ENCODE peak calls at places on chromosome 4, in seven cellular contexts. L is psoas muscle, V is dorsolateral prefrontal cortex, W is breast epithelium, U is foreskin fibroblast, E is Calu3, P is bronchial epithelial cell. F is an unnamed sample.

GRCh38 chr4:47562297-47562696 is 77.2 kb downstream of the ATP10D start:
- DNase-seq in L (no peak), V (no peak), W (no peak), E (no peak), U (no peak), P (no peak), F (no peak)

GRCh38 chr4:15118281-15118680 is 116.0 kb downstream of the CPEB2 start:
- DNase-seq in L (no peak), E (no peak), U (no peak), W (no peak), V (no peak), P (no peak), F (no peak)

GRCh38 chr4:168337550-168337940 is 19.0 kb upstream of the DDX60 start:
- DNase-seq in L (no peak), V (no peak), W (no peak), E (no peak), U (no peak), P (peak), F (no peak)

GRCh38 chr4:20859097-20859781 is 159.0 kb downstream of the PACRGL start:
- DNase-seq in W (no peak), P (no peak), E (no peak), L (no peak), V (no peak), U (peak), F (no peak)

GRCh38 chr4:155570661-155571060 is 96.0 kb upstream of the GUCY1A1 start:
- DNase-seq in V (no peak), U (no peak), L (no peak), P (no peak), W (no peak), E (no peak), F (no peak)

GRCh38 chr4:39134674-39135073 is 47.7 kb upstream of the WDR19 start:
- DNase-seq in U (no peak), W (no peak), L (no peak), V (no peak), E (no peak), P (no peak), F (peak)

GRCh38 chr4:153573881-153574807 is 108.0 kb downstream of the TMEM131L start:
- DNase-seq in E (peak), V (peak), W (peak), P (peak), L (peak), U (peak), F (peak)

GRCh38 chr4:5409237-5409636 is 299.1 kb downstream of the EVC2 start:
- DNase-seq in E (no peak), U (no peak), V (no peak), L (no peak), P (peak), W (no peak), F (no peak)

GRCh38 chr4:181799670-181800069 is 443.5 kb upstream of the TENM3 start:
- DNase-seq in E (no peak), L (no peak), V (no peak), W (no peak), P (no peak), U (no peak), F (no peak)

GRCh38 chr4:44661940-44662622 is 10.7 kb upstream of the YIPF7 start:
- DNase-seq in W (no peak), V (no peak), E (no peak), P (peak), U (no peak), L (no peak), F (no peak)

GRCh38 chr4:182022899-182023298 is 220.3 kb upstream of the TENM3 start:
- DNase-seq in E (no peak), U (no peak), P (no peak), W (no peak), L (no peak), V (no peak), F (no peak)

GRCh38 chr4:1582227-1582626 is 101.9 kb downstream of the FAM53A start:
- DNase-seq in E (no peak), U (no peak), V (no peak), P (no peak), W (no peak), L (peak), F (no peak)

GRCh38 chr4:100317032-100317864 is 127.0 kb upstream of the DDIT4L start:
- DNase-seq in L (no peak), P (no peak), V (no peak), E (no peak), W (no peak), U (peak), F (no peak)

GRCh38 chr4:76764251-76764650 is 133.7 kb downstream of the SOWAHB start:
- DNase-seq in E (no peak), V (no peak), U (peak), P (peak), W (no peak), L (no peak), F (no peak)

GRCh38 chr4:72496119-72496518 is 72.9 kb downstream of the ADAMTS3 start:
- DNase-seq in E (no peak), V (no peak), W (no peak), L (no peak), P (peak), U (no peak), F (no peak)

GRCh38 chr4:82694106-82694505 is 104.5 kb downstream of the SCD5 start:
- DNase-seq in V (no peak), U (peak), P (no peak), W (no peak), E (no peak), L (no peak), F (no peak)

GRCh38 chr4:154082760-154083530 is 294.1 kb upstream of the SFRP2 start:
- DNase-seq in U (peak), P (peak), L (no peak), E (peak), W (no peak), V (no peak), F (no peak)

GRCh38 chr4:87101543-87102199 is 118.7 kb downstream of the KLHL8 start:
- DNase-seq in E (no peak), V (no peak), L (no peak), W (no peak), U (peak), P (peak), F (no peak)

GRCh38 chr4:80266267-80266901 is at the start of gene FGF5:
- DNase-seq in V (peak), W (no peak), P (peak), L (peak), E (peak), U (peak), F (peak)

GRCh38 chr4:148735432-148736155 is 293.4 kb upstream of the NR3C2 start:
- DNase-seq in U (no peak), L (no peak), P (peak), V (no peak), E (no peak), W (no peak), F (peak)

GRCh38 chr4:3193531-3194203 is 55.3 kb upstream of the MSANTD1 start:
- DNase-seq in V (no peak), P (peak), U (peak), E (no peak), L (no peak), W (no peak), F (no peak)

GRCh38 chr4:186852964-186853391 is 129.3 kb upstream of the FAT1 start:
- DNase-seq in U (no peak), W (no peak), V (no peak), P (no peak), L (no peak), E (no peak), F (no peak)

GRCh38 chr4:127203561-127204260 is 429.0 kb upstream of the INTU start:
- DNase-seq in E (no peak), U (peak), V (no peak), P (peak), L (no peak), W (no peak), F (no peak)

GRCh38 chr4:81565137-81565870 is 93.6 kb upstream of the RASGEF1B start:
- DNase-seq in L (peak), V (peak), E (peak), U (peak), W (peak), P (peak), F (no peak)

GRCh38 chr4:79178770-79179169 is 147.1 kb downstream of the NAA11 start:
- DNase-seq in P (no peak), V (no peak), L (no peak), U (no peak), W (peak), E (no peak), F (no peak)

GRCh38 chr4:141473952-141474351 is 162.4 kb upstream of the IL15 start:
- DNase-seq in P (no peak), L (no peak), E (no peak), U (peak), V (no peak), W (no peak), F (no peak)

GRCh38 chr4:128810331-128810870 is 901 bp downstream of the JADE1 start:
- DNase-seq in P (peak), U (peak), V (peak), W (peak), E (peak), L (no peak), F (peak)

GRCh38 chr4:185931986-185932385 is 120.0 kb upstream of the SORBS2 start:
- DNase-seq in P (no peak), L (no peak), V (no peak), E (no peak), W (no peak), U (no peak), F (no peak)

GRCh38 chr4:151644625-151645024 is 116.2 kb downstream of the GATB start:
- DNase-seq in U (no peak), P (no peak), E (peak), V (no peak), W (no peak), L (no peak), F (no peak)

GRCh38 chr4:68216501-68216900 is 29.0 kb downstream of the TMPRSS11B start:
- DNase-seq in W (no peak), E (no peak), U (no peak), P (no peak), L (no peak), V (no peak), F (no peak)

GRCh38 chr4:89556596-89557305 is 249.2 kb upstream of the GPRIN3 start:
- DNase-seq in P (peak), E (no peak), U (peak), V (no peak), L (no peak), W (no peak), F (no peak)

GRCh38 chr4:89549907-89550306 is 242.3 kb upstream of the GPRIN3 start:
- DNase-seq in P (peak), U (peak), W (no peak), L (no peak), E (no peak), V (no peak), F (no peak)

GRCh38 chr4:89545315-89545714 is 237.7 kb upstream of the GPRIN3 start:
- DNase-seq in P (no peak), U (no peak), E (no peak), W (no peak), L (no peak), V (no peak), F (no peak)

GRCh38 chr4:89551191-89551590 is 243.6 kb upstream of the GPRIN3 start:
- DNase-seq in W (no peak), P (no peak), E (no peak), U (peak), V (no peak), L (no peak), F (no peak)
- TF ChIP-seq CTCF in W (no peak), P (no peak), E (no peak), U (no peak), V (no peak), L (no peak), F (no peak)

DNA sequence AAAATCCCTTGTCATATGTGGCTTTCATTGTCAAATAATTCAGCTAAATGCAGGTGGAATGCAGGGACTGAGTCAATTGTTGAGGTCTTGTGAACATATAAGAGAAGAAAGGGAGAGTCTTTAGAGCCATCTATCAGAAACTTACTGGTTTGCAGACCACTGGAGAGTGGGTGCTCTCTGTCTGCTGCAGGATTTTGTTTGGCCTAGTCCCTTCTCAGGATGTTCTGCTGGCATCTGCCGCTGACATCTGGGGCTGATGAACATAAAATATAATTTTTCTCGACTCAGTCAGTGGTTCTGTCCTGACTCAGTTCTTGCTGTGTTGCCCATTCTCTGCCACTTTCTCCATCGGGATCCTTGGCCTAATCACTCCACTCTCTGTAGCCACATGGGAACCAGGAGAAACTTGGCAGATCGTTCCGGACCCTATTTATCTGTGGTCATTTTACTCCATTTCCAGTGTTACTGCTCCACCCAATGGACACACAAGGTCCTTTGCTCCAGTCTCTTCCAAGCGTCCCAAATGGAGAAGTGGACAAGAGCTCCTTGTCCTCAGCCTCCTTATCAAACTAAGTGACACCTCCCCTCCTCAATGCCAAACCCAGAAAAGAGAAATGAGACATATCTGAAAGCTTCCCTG is 436.2 kb downstream of the FAT4 start:
- DNase-seq in P (no peak), W (no peak), V (peak), L (no peak), U (peak), E (peak), F (no peak)
- TF ChIP-seq CTCF in P (peak), W (no peak), V (peak), L (peak), U (peak), E (peak), F (no peak)

DNA sequence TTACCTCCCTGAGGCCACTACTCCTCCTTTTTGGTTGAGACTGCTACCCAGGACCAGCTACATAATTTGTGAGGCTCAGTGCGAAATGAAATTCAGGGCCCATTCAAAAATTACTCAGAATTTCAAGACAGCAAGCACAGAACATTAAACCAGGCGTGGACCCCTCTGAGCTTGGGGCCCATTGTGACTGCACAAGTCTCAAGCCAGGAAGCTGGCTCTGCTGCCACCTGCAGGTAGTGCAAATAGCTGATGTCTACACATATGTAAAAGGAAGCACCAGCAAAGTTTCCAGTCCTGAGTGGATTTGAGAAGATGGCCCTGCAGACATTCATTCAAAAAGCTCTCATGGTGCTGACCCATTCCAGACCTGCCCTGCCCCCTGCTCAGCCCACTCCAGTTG is 213.4 kb upstream of the LNX1 start:
- DNase-seq in W (no peak), V (peak), L (no peak), P (peak), U (peak), E (peak), F (peak)
- TF ChIP-seq CTCF in W (no peak), V (peak), L (peak), P (peak), U (peak), E (no peak), F (peak)

GRCh38 chr4:8258813-8259212 is 10.7 kb upstream of the HTRA3 start:
- DNase-seq in U (no peak), W (no peak), E (no peak), V (no peak), L (no peak), P (no peak), F (no peak)

GRCh38 chr4:8261851-8262535 is 7.6 kb upstream of the HTRA3 start:
- DNase-seq in U (no peak), V (no peak), L (no peak), P (no peak), W (no peak), E (no peak), F (no peak)

GRCh38 chr4:8262637-8263322 is 6.8 kb upstream of the HTRA3 start:
- DNase-seq in L (no peak), E (no peak), V (no peak), W (no peak), P (no peak), U (no peak), F (no peak)

GRCh38 chr4:8259743-8260430 is 9.7 kb upstream of the HTRA3 start:
- DNase-seq in E (no peak), U (no peak), V (no peak), W (no peak), P (no peak), L (no peak), F (no peak)

GRCh38 chr4:8260656-8261111 is 8.9 kb upstream of the HTRA3 start:
- DNase-seq in P (peak), V (no peak), W (peak), U (peak), E (no peak), L (no peak), F (no peak)
- TF ChIP-seq CTCF in P (no peak), V (no peak), W (no peak), U (no peak), E (no peak), L (no peak), F (no peak)

GRCh38 chr4:28432348-28433025 is 1571.8 kb downstream of the STIM2 start:
- DNase-seq in V (no peak), W (no peak), U (no peak), E (no peak), P (no peak), L (no peak), F (no peak)
- TF ChIP-seq CTCF in V (no peak), W (no peak), U (no peak), E (no peak), P (no peak), L (no peak), F (no peak)

DNA sequence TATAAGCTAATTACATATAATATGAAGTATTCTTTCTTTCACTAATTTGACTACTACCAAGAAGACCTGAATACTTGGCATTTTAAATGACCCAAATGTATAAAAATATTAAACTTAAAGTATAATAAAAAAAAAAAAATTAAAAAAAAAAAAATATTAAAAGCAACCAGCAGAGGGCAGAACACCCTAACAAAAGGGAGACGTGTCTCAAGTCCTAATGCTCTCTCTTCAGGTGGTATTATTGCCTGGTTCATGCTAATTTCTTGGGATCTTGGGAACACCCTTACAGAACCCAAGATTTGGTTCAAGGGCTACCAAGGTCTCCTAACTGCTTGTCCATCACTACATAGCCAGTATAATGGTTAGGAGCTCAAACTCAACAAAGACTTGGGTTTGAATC is 754.8 kb downstream of the RAB28 start:
- DNase-seq in E (no peak), U (peak), W (no peak), P (peak), L (no peak), V (no peak), F (peak)
- TF ChIP-seq CTCF in E (no peak), U (peak), W (no peak), P (peak), L (peak), V (peak), F (no peak)

DNA sequence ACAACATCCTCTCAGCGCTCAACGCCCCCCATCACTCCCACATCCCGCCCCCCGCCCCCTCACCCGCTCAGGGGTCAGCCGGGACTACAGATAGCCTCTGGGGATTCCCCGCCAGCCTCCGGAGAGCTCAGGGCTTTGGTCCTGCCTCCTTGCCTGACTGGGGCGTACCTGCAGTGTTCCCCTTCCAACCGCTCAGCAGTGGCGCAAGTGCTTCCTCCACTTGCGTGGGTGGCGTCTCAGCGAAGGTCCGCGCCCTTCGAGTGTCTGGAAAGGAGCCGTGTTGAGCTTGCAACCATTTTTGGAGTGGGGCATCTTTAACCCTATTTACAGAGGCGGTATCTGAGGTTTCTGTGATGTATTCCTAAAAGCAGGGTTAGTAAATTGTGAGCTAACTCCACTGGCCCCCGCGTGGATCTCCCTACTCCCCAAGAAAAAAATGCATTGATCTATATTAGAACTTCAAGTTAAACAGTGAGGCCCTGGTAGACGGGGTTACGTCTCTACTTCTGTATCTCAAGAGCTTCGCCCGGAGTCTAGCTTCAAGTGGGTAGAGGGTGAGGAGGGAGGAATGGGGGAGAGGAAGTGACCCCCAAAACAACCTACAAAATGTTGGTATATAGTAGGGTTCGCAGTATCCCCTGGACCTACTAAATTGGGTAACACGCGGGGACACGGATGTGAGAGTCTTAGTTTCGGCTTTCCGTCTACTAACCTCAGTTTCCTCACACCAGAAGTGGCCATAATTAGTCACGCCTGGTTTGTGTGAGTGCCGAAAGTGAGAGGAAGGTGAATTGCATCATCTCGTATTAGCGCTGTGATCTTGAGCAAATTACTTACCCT is 16.1 kb downstream of the NKX3-2 start:
- DNase-seq in W (no peak), U (peak), P (peak), E (no peak), V (no peak), L (no peak), F (peak)
- TF ChIP-seq CTCF in W (no peak), U (no peak), P (no peak), E (no peak), V (no peak), L (no peak), F (no peak)